ENCODE peak calls at places on chromosomes 2 and 18, in four cellular contexts. V is AG04449, J is cardiac fibroblast, Z is left lung. R is an unnamed sample.

GRCh38 chr2:128379021-128380005 is 60.6 kb upstream of the HS6ST1 start:
- DNase-seq in J (peak; percentile 99), V (no peak), Z (peak; percentile 62), R (peak; percentile 11)

GRCh38 chr2:208370881-208371633 is 35.5 kb upstream of the PTH2R start:
- DNase-seq in Z (no peak), J (peak; percentile 36), V (no peak), R (no peak)

GRCh38 chr2:69969991-69970390 is 8.6 kb upstream of the ASPRV1 start:
- DNase-seq in Z (no peak), V (no peak), J (no peak), R (no peak)

GRCh38 chr2:190466819-190467444 is 58.8 kb downstream of the MFSD6 start:
- DNase-seq in J (no peak), V (no peak), Z (no peak), R (no peak)

GRCh38 chr18:48797841-48798255 is 152.9 kb downstream of the SMAD7 start:
- DNase-seq in Z (no peak), V (no peak), J (no peak), R (no peak)

GRCh38 chr18:69889009-69889408 is 58.7 kb downstream of the CD226 start:
- DNase-seq in J (no peak), Z (no peak), V (no peak), R (no peak)

GRCh38 chr2:102204638-102205037 is 17.8 kb downstream of the IL1RL2 start:
- DNase-seq in J (no peak), V (no peak), Z (no peak), R (no peak)

GRCh38 chr2:221791840-221792239 is 219.7 kb upstream of the EPHA4 start:
- DNase-seq in V (no peak), J (no peak), Z (no peak), R (no peak)

GRCh38 chr2:211836409-211836808 is 702.2 kb downstream of the ERBB4 start:
- DNase-seq in V (no peak), Z (no peak), J (no peak), R (no peak)

GRCh38 chr2:144162652-144163051 is 357.3 kb downstream of the ZEB2 start:
- DNase-seq in V (no peak), J (peak; percentile 5), Z (no peak), R (no peak)

GRCh38 chr18:74198453-74198852 is 50.1 kb downstream of the TIMM21 start:
- DNase-seq in Z (no peak), V (no peak), J (no peak), R (no peak)

GRCh38 chr2:166179201-166179600 is 51.4 kb upstream of the SCN1A start:
- DNase-seq in Z (no peak), V (no peak), J (peak; percentile 52), R (no peak)

GRCh38 chr18:55779461-55779710 is 191.4 kb upstream of the TCF4 start:
- DNase-seq in V (no peak), Z (no peak), J (peak; percentile 32), R (no peak)

GRCh38 chr2:54486766-54487165 is 30.6 kb downstream of the SPTBN1 start:
- DNase-seq in Z (no peak), J (no peak), V (no peak), R (no peak)

GRCh38 chr2:240618776-240619175 is 6.5 kb upstream of the GPR35 start:
- DNase-seq in J (no peak), Z (peak; percentile 20), V (no peak), R (no peak)

GRCh38 chr18:31723998-31724711 is 36.5 kb downstream of the SLC25A52 start:
- DNase-seq in Z (peak; percentile 82), J (peak; percentile 19), V (no peak), R (no peak)

GRCh38 chr2:80073134-80073561 is 231.4 kb downstream of the LRRTM1 start:
- DNase-seq in V (no peak), J (peak; percentile 74), Z (no peak), R (peak; percentile 42)

DNA sequence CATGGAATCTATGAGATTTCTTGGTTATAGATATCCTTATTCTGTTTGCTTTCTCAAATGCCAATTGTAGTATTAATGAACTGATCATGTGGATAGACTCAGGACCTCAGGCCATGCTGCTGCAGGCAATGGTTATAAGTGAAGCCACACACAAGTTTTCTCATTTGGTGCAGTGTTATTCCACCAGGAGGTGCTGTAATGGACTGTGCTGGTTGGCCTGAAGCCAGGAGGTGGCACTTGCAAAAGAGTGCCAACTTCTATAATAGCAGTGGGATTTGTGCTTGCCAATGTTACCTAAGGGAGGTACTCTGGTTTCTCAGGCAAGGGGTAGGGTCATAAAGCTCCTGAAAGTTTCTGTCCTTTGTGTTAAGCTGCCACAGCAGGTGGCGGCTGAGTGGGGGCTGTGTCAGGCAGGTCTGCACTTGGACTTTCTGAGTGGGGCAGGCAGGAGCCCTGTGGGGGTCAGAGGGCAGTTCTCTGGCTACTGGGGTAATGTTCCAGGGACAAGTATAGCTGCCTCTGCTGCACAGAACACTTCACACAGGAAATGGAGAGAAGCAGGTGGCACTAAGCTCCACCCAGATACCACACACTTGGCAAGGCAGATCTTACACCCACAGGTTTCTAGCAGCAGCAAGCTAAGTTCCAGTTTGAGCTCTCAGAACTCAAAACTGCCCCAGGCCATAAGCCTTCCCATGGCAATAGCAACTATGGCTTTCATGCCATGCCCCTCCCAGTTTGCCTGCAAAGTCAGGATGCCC is 352.6 kb upstream of the CWC22 start:
- DNase-seq in V (no peak), J (no peak), Z (peak; percentile 37), R (no peak)
- TF ChIP-seq CTCF in V (no peak), J (no peak), Z (no peak), R (no peak)

GRCh38 chr2:47016172-47016913 is 100.7 kb upstream of the MCFD2 start:
- DNase-seq in J (peak; percentile 60), V (peak; percentile 91), Z (no peak), R (no peak)
- TF ChIP-seq CTCF in J (peak; percentile 28), V (peak; percentile 54), Z (no peak), R (no peak)

GRCh38 chr2:238305965-238306679 is 14.2 kb upstream of the TRAF3IP1 start:
- DNase-seq in Z (no peak), V (no peak), J (no peak), R (no peak)

GRCh38 chr2:238304116-238304515 is 15.7 kb upstream of the PER2 start:
- DNase-seq in J (no peak), V (no peak), Z (no peak), R (no peak)

GRCh38 chr2:238305092-238305862 is 15.0 kb upstream of the TRAF3IP1 start:
- DNase-seq in Z (no peak), J (no peak), V (no peak), R (no peak)

GRCh38 chr2:238306680-238306998 is 13.7 kb upstream of the TRAF3IP1 start:
- DNase-seq in J (no peak), Z (no peak), V (no peak), R (no peak)

DNA sequence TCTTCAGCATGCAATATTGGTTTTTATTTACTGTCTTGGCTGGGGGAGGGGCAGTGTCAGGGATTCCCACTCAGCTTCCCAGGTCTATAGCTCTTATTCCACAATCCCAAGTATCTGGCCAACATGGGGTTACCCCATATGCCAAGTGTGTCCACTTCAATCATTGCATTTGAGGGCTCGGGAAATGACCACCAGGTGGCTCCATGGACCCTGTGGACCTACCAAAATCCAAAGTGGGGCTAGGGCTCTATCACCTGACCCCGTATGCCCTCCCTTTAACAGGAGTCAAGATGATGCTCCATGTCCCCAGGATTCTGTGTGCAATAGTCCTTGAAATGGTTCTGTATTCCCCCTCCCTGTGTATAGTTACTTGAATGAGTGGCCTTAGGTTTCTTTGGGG is 12.1 kb upstream of the TRAF3IP1 start:
- DNase-seq in J (no peak), Z (no peak), V (no peak), R (no peak)
- TF ChIP-seq CTCF in J (peak; percentile 34), Z (no peak), V (no peak), R (no peak)

GRCh38 chr18:26780520-26781325 is 84.8 kb downstream of the AQP4 start:
- DNase-seq in Z (no peak), J (no peak), V (no peak), R (no peak)
- TF ChIP-seq CTCF in Z (no peak), J (no peak), V (no peak), R (no peak)

DNA sequence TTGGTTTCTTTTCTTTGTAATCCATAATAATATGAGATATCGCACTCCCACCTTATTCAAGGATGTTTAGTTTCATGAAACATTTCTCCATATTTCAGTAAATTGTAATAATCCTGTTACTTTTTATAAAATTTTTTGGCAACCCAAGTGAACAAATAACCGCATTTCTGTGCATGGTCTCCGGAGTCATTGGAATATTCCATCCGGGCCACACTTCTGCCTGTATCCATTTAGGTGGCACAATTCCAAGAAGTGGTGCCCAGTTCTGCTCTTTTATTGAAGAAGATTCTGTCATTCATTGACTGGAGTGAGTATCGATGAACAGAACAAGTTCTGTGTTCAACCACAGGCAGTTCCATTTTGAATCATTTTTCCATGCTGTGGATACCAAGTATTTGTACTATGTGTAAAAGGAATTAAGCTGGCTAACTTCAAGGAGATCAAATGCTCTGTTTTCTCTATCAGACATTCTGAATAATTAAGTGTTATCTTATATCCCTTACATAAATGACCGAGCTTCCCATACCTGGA is 26.6 kb upstream of the ICOS start:
- DNase-seq in V (no peak), J (no peak), Z (no peak), R (no peak)
- TF ChIP-seq CTCF in V (no peak), J (no peak), Z (no peak), R (no peak)

GRCh38 chr18:51660316-51660715 is 462.8 kb upstream of the MEX3C start:
- DNase-seq in J (no peak), V (no peak), Z (no peak), R (no peak)
- TF ChIP-seq CTCF in J (no peak), V (no peak), Z (no peak), R (no peak)

GRCh38 chr2:62410015-62410453 is 96.0 kb downstream of the TMEM17 start:
- DNase-seq in J (no peak), V (no peak), Z (no peak), R (no peak)
- TF ChIP-seq CTCF in J (no peak), V (no peak), Z (no peak), R (no peak)

DNA sequence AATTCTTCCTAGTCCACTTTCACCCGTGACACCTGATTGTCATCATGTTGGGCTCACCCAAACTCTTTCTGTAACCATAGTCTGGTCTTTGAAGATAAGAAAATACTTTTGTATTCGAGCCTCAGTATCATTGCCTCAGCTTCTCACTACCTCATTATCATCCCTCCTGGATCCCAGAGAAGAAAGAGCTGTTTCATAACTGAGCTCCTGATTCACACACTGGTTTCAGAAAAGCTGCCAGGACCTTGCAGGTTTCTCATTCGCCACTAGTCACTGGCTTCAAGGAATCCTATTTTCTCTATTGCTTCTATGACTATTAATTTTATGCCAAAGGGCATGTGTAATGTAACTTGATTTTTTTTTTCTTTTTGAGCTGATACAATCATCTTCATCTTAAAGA is 2.9 kb upstream of the CRIM1 start:
- DNase-seq in Z (no peak), V (no peak), J (peak; percentile 71), R (no peak)
- TF ChIP-seq CTCF in Z (no peak), V (no peak), J (peak; percentile 22), R (no peak)